ENCODE peak calls at places on chromosomes 12 and 14, in seven cellular contexts. F is HepG2, J is GM12878, Y is K562, S is HCT116, G is SK-N-SH, L is H1. R is an unnamed sample.
A peak's percentile ranks its signal among the peaks of the same experiment; 100 is the strongest.

GRCh38 chr14:78737116-78737515 is 566.9 kb downstream of the NRXN3 start:
- DNase-seq in G (no peak), F (no peak), L (no peak), S (no peak), J (no peak), Y (no peak), R (no peak)

GRCh38 chr14:99722741-99723140 is 38.6 kb downstream of the CYP46A1 start:
- DNase-seq in F (no peak), J (no peak), S (no peak), L (no peak), Y (no peak), G (no peak), R (no peak)

GRCh38 chr14:68282479-68283377 is 463.1 kb downstream of the RAD51B start:
- DNase-seq in L (no peak), S (no peak), J (peak; percentile 86), F (peak; percentile 42), G (no peak), Y (no peak), R (no peak)

GRCh38 chr12:100142851-100143559 is at the start of gene BLTP3B:
- DNase-seq in F (peak; percentile 62), L (peak; percentile 51), G (peak; percentile 97), J (peak; percentile 27), S (peak; percentile 54), Y (peak; percentile 91), R (peak; percentile 84)

GRCh38 chr12:48001426-48002178 is 2.7 kb downstream of the COL2A1 start:
- DNase-seq in L (no peak), S (peak; percentile 4), F (no peak), Y (peak; percentile 14), J (no peak), G (peak; percentile 77), R (no peak)

GRCh38 chr14:66495214-66496098 is 9.3 kb downstream of the CCDC196 start:
- DNase-seq in J (peak; percentile 45), L (no peak), S (peak; percentile 39), F (peak; percentile 65), G (peak; percentile 40), Y (peak; percentile 73), R (peak; percentile 32)

GRCh38 chr12:10408842-10409241 is 715 bp downstream of the KLRC4 start:
- DNase-seq in G (no peak), J (no peak), S (no peak), Y (no peak), F (no peak), L (no peak), R (no peak)

GRCh38 chr12:64723630-64724029 is 35.6 kb downstream of the GNS start:
- DNase-seq in F (no peak), Y (no peak), S (no peak), J (no peak), L (no peak), G (no peak), R (no peak)

GRCh38 chr14:28785096-28785952 is 18.7 kb downstream of the FOXG1 start:
- DNase-seq in F (no peak), G (no peak), Y (no peak), L (no peak), S (no peak), J (no peak), R (no peak)

GRCh38 chr14:80491131-80491530 is 279.8 kb upstream of the DIO2 start:
- DNase-seq in J (peak; percentile 23), S (no peak), L (peak; percentile 2), G (no peak), Y (no peak), F (peak; percentile 20), R (peak; percentile 5)

GRCh38 chr12:71725011-71725410 is 29.7 kb upstream of the RAB21 start:
- DNase-seq in G (no peak), F (no peak), Y (no peak), J (no peak), L (no peak), S (no peak), R (no peak)

GRCh38 chr14:50059773-50060629 is 56.4 kb downstream of the VCPKMT start:
- DNase-seq in Y (no peak), F (peak; percentile 42), L (no peak), J (no peak), G (no peak), S (no peak), R (no peak)
- H3K4me1 ChIP-seq in Y (peaks cover 39% of the 10 kb centered on the region), F (peaks cover 56% of the 10 kb centered on the region), L (peaks cover 13% of the 10 kb centered on the region), J (peaks cover 45% of the 10 kb centered on the region), G (peaks cover 32% of the 10 kb centered on the region), S (peaks cover 31% of the 10 kb centered on the region), R (peaks cover 5% of the 10 kb centered on the region)

DNA sequence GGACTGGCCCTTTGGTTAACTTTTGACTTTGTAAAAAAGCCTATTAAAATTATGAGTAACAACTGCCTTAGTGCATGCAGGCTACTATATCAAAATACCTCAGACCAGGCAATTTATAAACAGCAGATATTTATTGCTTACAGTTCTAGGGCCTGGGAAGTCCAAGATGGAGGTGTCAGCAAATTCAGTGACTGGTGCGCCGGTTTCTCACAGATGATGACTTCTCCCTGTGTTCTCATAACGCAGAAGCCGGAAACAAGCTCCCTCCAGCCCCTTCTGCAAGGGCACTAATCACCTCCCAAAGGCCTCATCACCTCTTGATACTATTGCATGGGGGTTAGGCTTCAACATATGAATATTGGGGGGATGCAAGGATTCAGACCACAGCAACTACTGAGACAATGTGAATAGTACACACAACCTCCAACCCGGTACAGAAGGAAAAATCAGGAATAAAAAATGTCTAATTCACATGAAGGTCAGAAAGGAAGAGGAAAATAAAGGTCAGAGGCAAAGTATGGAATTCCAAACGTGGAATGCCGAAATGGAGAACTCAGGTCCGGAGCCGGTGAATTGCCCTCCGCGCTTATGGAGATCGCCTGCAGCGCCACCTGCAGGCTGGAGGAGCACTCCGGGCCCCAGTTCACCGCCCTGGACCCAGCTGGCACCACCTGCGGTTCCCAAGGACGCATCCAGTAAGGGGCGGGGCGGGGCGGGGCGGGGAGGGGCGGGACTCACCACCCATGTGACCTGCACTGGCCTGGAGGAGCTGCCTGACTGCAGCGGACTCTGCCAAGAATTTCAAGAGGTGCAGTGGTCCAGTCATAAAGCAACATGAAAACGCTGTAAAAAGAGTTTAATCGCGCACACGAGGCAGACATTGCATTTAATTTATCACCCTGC is 203.4 kb downstream of the KIF26A start:
- DNase-seq in G (peak; percentile 67), L (peak; percentile 68), Y (peak; percentile 57), J (no peak), F (peak; percentile 64), S (peak; percentile 88), R (peak; percentile 83)
- TF ChIP-seq YY1 in G (no peak), L (peak; percentile 54), Y (no peak), J (no peak), F (no peak), S (peak; percentile 7), R (no peak)

DNA sequence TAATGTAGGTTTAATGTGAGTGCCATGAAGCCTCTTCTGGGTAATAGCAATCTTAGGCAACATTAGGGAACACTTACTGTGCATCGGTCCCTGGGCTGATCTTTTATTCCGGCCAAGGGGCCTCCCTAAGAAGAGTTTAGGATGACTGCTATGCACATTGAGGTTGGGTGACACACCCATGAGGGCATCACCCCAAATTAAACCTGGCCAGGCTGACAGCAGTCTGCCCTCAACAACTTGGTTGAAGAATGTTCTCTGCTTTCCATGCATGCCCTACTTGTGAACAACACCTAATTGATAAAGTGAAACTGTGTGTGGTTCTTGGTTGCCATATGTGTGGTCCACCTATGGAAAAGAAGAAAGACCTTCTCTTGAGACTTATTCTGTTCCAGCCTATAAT is 1098.0 kb downstream of the BCL11B start:
- DNase-seq in F (no peak), L (no peak), Y (no peak), S (no peak), G (no peak), J (no peak), R (no peak)
- H3K4me3 ChIP-seq in F (no peak overlapping the region), L (no peak overlapping the region), Y (no peak overlapping the region), S (no peak overlapping the region), G (no peak overlapping the region), J (no peak overlapping the region), R (no peak overlapping the region)

DNA sequence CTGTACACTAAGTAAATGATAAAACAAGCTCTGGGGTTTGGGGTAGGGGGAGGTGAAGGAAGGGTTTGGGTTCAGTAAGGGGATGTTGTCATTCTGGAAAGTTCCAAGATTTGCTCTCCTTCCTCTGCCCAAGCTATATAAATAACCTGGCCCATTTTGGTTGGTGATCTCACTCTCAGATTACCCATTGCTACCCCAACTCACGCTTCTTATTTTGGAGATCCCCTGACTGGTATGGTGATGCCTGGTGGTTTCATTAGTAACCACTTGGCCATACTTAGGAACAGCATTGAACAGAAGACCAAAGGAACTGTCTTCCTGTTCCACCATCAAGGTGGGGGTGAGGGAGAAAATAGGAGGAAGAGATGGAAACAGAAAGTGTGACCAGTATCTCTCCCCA is 259.6 kb upstream of the TBX3 start:
- DNase-seq in L (no peak), J (no peak), S (no peak), G (no peak), F (no peak), Y (no peak), R (no peak)
- H3K4me1 ChIP-seq in L (no peaks in the 10 kb centered on the region), J (no peaks in the 10 kb centered on the region), S (no peaks in the 10 kb centered on the region), G (no peaks in the 10 kb centered on the region), F (peaks cover 11% of the 10 kb centered on the region), Y (no peaks in the 10 kb centered on the region), R (no peaks in the 10 kb centered on the region)